ENCODE peak calls at places on chromosomes 13 and 19, in six cellular contexts. One of them, this sample, is unnamed.

GRCh38 chr19:54133957-54134590 is 3.5 kb upstream of the CNOT3 start:
- DNase-seq in A172: no peak
- DNase-seq in stimulated activated CD4-positive, alpha-beta T cell treated with anti-CD3 and anti-CD28 coated beads, TNF-alpha, amount 100 ng/mL, for 48 hours: no peak
- DNase-seq in frontal cortex: no peak
- DNase-seq in activated CD4-positive, alpha-beta T cell treated with anti-CD3 and anti-CD28 coated beads for 24 hours: no peak
- DNase-seq in fibroblast of the conjunctiva: no peak
- DNase-seq in this sample: no peak

GRCh38 chr13:60090579-60090978 is 73.1 kb downstream of the DIAPH3 start:
- DNase-seq in frontal cortex: no peak
- DNase-seq in stimulated activated CD4-positive, alpha-beta T cell treated with anti-CD3 and anti-CD28 coated beads, TNF-alpha, amount 100 ng/mL, for 48 hours: no peak
- DNase-seq in activated CD4-positive, alpha-beta T cell treated with anti-CD3 and anti-CD28 coated beads for 24 hours: no peak
- DNase-seq in A172: no peak
- DNase-seq in fibroblast of the conjunctiva: no peak
- DNase-seq in this sample: no peak

GRCh38 chr19:58453743-58454142 is 2.3 kb downstream of the ZNF324B start:
- DNase-seq in A172: no peak
- DNase-seq in stimulated activated CD4-positive, alpha-beta T cell treated with anti-CD3 and anti-CD28 coated beads, TNF-alpha, amount 100 ng/mL, for 48 hours: no peak
- DNase-seq in fibroblast of the conjunctiva: no peak
- DNase-seq in activated CD4-positive, alpha-beta T cell treated with anti-CD3 and anti-CD28 coated beads for 24 hours: no peak
- DNase-seq in frontal cortex: no peak
- DNase-seq in this sample: no peak

GRCh38 chr13:51942189-51942588 is 69.1 kb downstream of the ATP7B start:
- DNase-seq in activated CD4-positive, alpha-beta T cell treated with anti-CD3 and anti-CD28 coated beads for 24 hours: no peak
- DNase-seq in frontal cortex: no peak
- DNase-seq in A172: peak
- DNase-seq in fibroblast of the conjunctiva: no peak
- DNase-seq in stimulated activated CD4-positive, alpha-beta T cell treated with anti-CD3 and anti-CD28 coated beads, TNF-alpha, amount 100 ng/mL, for 48 hours: no peak
- DNase-seq in this sample: no peak

GRCh38 chr19:29379257-29379986 is 146.4 kb upstream of the VSTM2B start:
- DNase-seq in activated CD4-positive, alpha-beta T cell treated with anti-CD3 and anti-CD28 coated beads for 24 hours: no peak
- DNase-seq in stimulated activated CD4-positive, alpha-beta T cell treated with anti-CD3 and anti-CD28 coated beads, TNF-alpha, amount 100 ng/mL, for 48 hours: no peak
- DNase-seq in fibroblast of the conjunctiva: no peak
- DNase-seq in frontal cortex: no peak
- DNase-seq in A172: no peak
- DNase-seq in this sample: no peak

GRCh38 chr13:92574499-92574898 is 652.1 kb upstream of the GPC6 start:
- DNase-seq in activated CD4-positive, alpha-beta T cell treated with anti-CD3 and anti-CD28 coated beads for 24 hours: no peak
- DNase-seq in fibroblast of the conjunctiva: no peak
- DNase-seq in stimulated activated CD4-positive, alpha-beta T cell treated with anti-CD3 and anti-CD28 coated beads, TNF-alpha, amount 100 ng/mL, for 48 hours: no peak
- DNase-seq in A172: no peak
- DNase-seq in frontal cortex: no peak
- DNase-seq in this sample: no peak

GRCh38 chr19:2059422-2060201 is 8.6 kb upstream of the MKNK2 start:
- DNase-seq in fibroblast of the conjunctiva: peak
- DNase-seq in stimulated activated CD4-positive, alpha-beta T cell treated with anti-CD3 and anti-CD28 coated beads, TNF-alpha, amount 100 ng/mL, for 48 hours: no peak
- DNase-seq in activated CD4-positive, alpha-beta T cell treated with anti-CD3 and anti-CD28 coated beads for 24 hours: no peak
- DNase-seq in frontal cortex: no peak
- DNase-seq in A172: peak
- DNase-seq in this sample: peak

GRCh38 chr19:19034204-19034624 is 811 bp downstream of the ARMC6 start:
- DNase-seq in fibroblast of the conjunctiva: peak
- DNase-seq in A172: peak
- DNase-seq in activated CD4-positive, alpha-beta T cell treated with anti-CD3 and anti-CD28 coated beads for 24 hours: peak
- DNase-seq in stimulated activated CD4-positive, alpha-beta T cell treated with anti-CD3 and anti-CD28 coated beads, TNF-alpha, amount 100 ng/mL, for 48 hours: peak
- DNase-seq in frontal cortex: peak
- DNase-seq in this sample: peak

GRCh38 chr19:17289489-17289888 is 7.8 kb downstream of the ANKLE1 start:
- DNase-seq in fibroblast of the conjunctiva: peak
- DNase-seq in frontal cortex: no peak
- DNase-seq in A172: peak
- DNase-seq in stimulated activated CD4-positive, alpha-beta T cell treated with anti-CD3 and anti-CD28 coated beads, TNF-alpha, amount 100 ng/mL, for 48 hours: peak
- DNase-seq in activated CD4-positive, alpha-beta T cell treated with anti-CD3 and anti-CD28 coated beads for 24 hours: no peak
- DNase-seq in this sample: peak

GRCh38 chr19:29687244-29687896 is 22.1 kb downstream of the PLEKHF1 start:
- DNase-seq in activated CD4-positive, alpha-beta T cell treated with anti-CD3 and anti-CD28 coated beads for 24 hours: peak
- DNase-seq in stimulated activated CD4-positive, alpha-beta T cell treated with anti-CD3 and anti-CD28 coated beads, TNF-alpha, amount 100 ng/mL, for 48 hours: peak
- DNase-seq in A172: peak
- DNase-seq in frontal cortex: no peak
- DNase-seq in fibroblast of the conjunctiva: peak
- DNase-seq in this sample: peak

GRCh38 chr19:44714597-44715169 is 15.7 kb downstream of the CEACAM16 start:
- DNase-seq in frontal cortex: no peak
- DNase-seq in activated CD4-positive, alpha-beta T cell treated with anti-CD3 and anti-CD28 coated beads for 24 hours: no peak
- DNase-seq in stimulated activated CD4-positive, alpha-beta T cell treated with anti-CD3 and anti-CD28 coated beads, TNF-alpha, amount 100 ng/mL, for 48 hours: no peak
- DNase-seq in A172: no peak
- DNase-seq in fibroblast of the conjunctiva: no peak
- DNase-seq in this sample: no peak

GRCh38 chr19:47726467-47726866 is 13.2 kb downstream of the EHD2 start:
- DNase-seq in activated CD4-positive, alpha-beta T cell treated with anti-CD3 and anti-CD28 coated beads for 24 hours: no peak
- DNase-seq in A172: peak
- DNase-seq in fibroblast of the conjunctiva: peak
- DNase-seq in frontal cortex: no peak
- DNase-seq in stimulated activated CD4-positive, alpha-beta T cell treated with anti-CD3 and anti-CD28 coated beads, TNF-alpha, amount 100 ng/mL, for 48 hours: no peak
- DNase-seq in this sample: peak

GRCh38 chr13:24199016-24199415 is 38.5 kb downstream of the SPATA13 start:
- DNase-seq in stimulated activated CD4-positive, alpha-beta T cell treated with anti-CD3 and anti-CD28 coated beads, TNF-alpha, amount 100 ng/mL, for 48 hours: no peak
- DNase-seq in A172: no peak
- DNase-seq in activated CD4-positive, alpha-beta T cell treated with anti-CD3 and anti-CD28 coated beads for 24 hours: no peak
- DNase-seq in frontal cortex: no peak
- DNase-seq in fibroblast of the conjunctiva: no peak
- DNase-seq in this sample: no peak

GRCh38 chr19:13823256-13823655 is 28.0 kb downstream of the ZSWIM4 start:
- DNase-seq in A172: no peak
- DNase-seq in activated CD4-positive, alpha-beta T cell treated with anti-CD3 and anti-CD28 coated beads for 24 hours: no peak
- DNase-seq in stimulated activated CD4-positive, alpha-beta T cell treated with anti-CD3 and anti-CD28 coated beads, TNF-alpha, amount 100 ng/mL, for 48 hours: no peak
- DNase-seq in fibroblast of the conjunctiva: no peak
- DNase-seq in frontal cortex: no peak
- DNase-seq in this sample: no peak

GRCh38 chr13:30020726-30021312 is 170.4 kb upstream of the UBL3 start:
- DNase-seq in activated CD4-positive, alpha-beta T cell treated with anti-CD3 and anti-CD28 coated beads for 24 hours: no peak
- DNase-seq in frontal cortex: no peak
- DNase-seq in A172: peak
- DNase-seq in fibroblast of the conjunctiva: no peak
- DNase-seq in stimulated activated CD4-positive, alpha-beta T cell treated with anti-CD3 and anti-CD28 coated beads, TNF-alpha, amount 100 ng/mL, for 48 hours: no peak
- DNase-seq in this sample: no peak

GRCh38 chr19:14059093-14059480 is 2.8 kb downstream of the PALM3 start:
- DNase-seq in fibroblast of the conjunctiva: no peak
- DNase-seq in activated CD4-positive, alpha-beta T cell treated with anti-CD3 and anti-CD28 coated beads for 24 hours: no peak
- DNase-seq in frontal cortex: no peak
- DNase-seq in A172: no peak
- DNase-seq in stimulated activated CD4-positive, alpha-beta T cell treated with anti-CD3 and anti-CD28 coated beads, TNF-alpha, amount 100 ng/mL, for 48 hours: no peak
- DNase-seq in this sample: no peak

GRCh38 chr13:29924482-29924884 is 74.1 kb upstream of the UBL3 start:
- DNase-seq in stimulated activated CD4-positive, alpha-beta T cell treated with anti-CD3 and anti-CD28 coated beads, TNF-alpha, amount 100 ng/mL, for 48 hours: no peak
- DNase-seq in A172: peak
- DNase-seq in activated CD4-positive, alpha-beta T cell treated with anti-CD3 and anti-CD28 coated beads for 24 hours: no peak
- DNase-seq in frontal cortex: no peak
- DNase-seq in fibroblast of the conjunctiva: no peak
- DNase-seq in this sample: peak

GRCh38 chr13:27053235-27053884 is 118.3 kb downstream of the USP12 start:
- DNase-seq in frontal cortex: no peak
- DNase-seq in fibroblast of the conjunctiva: no peak
- DNase-seq in activated CD4-positive, alpha-beta T cell treated with anti-CD3 and anti-CD28 coated beads for 24 hours: no peak
- DNase-seq in stimulated activated CD4-positive, alpha-beta T cell treated with anti-CD3 and anti-CD28 coated beads, TNF-alpha, amount 100 ng/mL, for 48 hours: no peak
- DNase-seq in A172: peak
- DNase-seq in this sample: peak

GRCh38 chr13:39461685-39462266 is 141.2 kb downstream of the LHFPL6 start:
- DNase-seq in stimulated activated CD4-positive, alpha-beta T cell treated with anti-CD3 and anti-CD28 coated beads, TNF-alpha, amount 100 ng/mL, for 48 hours: no peak
- DNase-seq in A172: no peak
- DNase-seq in fibroblast of the conjunctiva: no peak
- DNase-seq in frontal cortex: no peak
- DNase-seq in activated CD4-positive, alpha-beta T cell treated with anti-CD3 and anti-CD28 coated beads for 24 hours: no peak
- DNase-seq in this sample: no peak

GRCh38 chr19:6219592-6220290 is 60.0 kb downstream of the MLLT1 start:
- DNase-seq in frontal cortex: no peak
- DNase-seq in fibroblast of the conjunctiva: no peak
- DNase-seq in activated CD4-positive, alpha-beta T cell treated with anti-CD3 and anti-CD28 coated beads for 24 hours: no peak
- DNase-seq in stimulated activated CD4-positive, alpha-beta T cell treated with anti-CD3 and anti-CD28 coated beads, TNF-alpha, amount 100 ng/mL, for 48 hours: no peak
- DNase-seq in A172: no peak
- DNase-seq in this sample: no peak

GRCh38 chr19:39084732-39085080 is 538 bp downstream of the ACP7 start:
- DNase-seq in stimulated activated CD4-positive, alpha-beta T cell treated with anti-CD3 and anti-CD28 coated beads, TNF-alpha, amount 100 ng/mL, for 48 hours: no peak
- DNase-seq in activated CD4-positive, alpha-beta T cell treated with anti-CD3 and anti-CD28 coated beads for 24 hours: no peak
- DNase-seq in fibroblast of the conjunctiva: no peak
- DNase-seq in A172: no peak
- DNase-seq in frontal cortex: no peak
- DNase-seq in this sample: no peak

GRCh38 chr13:99342723-99343315 is 35.6 kb upstream of the GPR183 start:
- DNase-seq in stimulated activated CD4-positive, alpha-beta T cell treated with anti-CD3 and anti-CD28 coated beads, TNF-alpha, amount 100 ng/mL, for 48 hours: no peak
- DNase-seq in A172: no peak
- DNase-seq in activated CD4-positive, alpha-beta T cell treated with anti-CD3 and anti-CD28 coated beads for 24 hours: no peak
- DNase-seq in fibroblast of the conjunctiva: no peak
- DNase-seq in frontal cortex: no peak
- DNase-seq in this sample: no peak

GRCh38 chr13:31952641-31953380 is 78.8 kb upstream of the FRY start:
- DNase-seq in fibroblast of the conjunctiva: no peak
- DNase-seq in activated CD4-positive, alpha-beta T cell treated with anti-CD3 and anti-CD28 coated beads for 24 hours: no peak
- DNase-seq in A172: no peak
- DNase-seq in frontal cortex: no peak
- DNase-seq in stimulated activated CD4-positive, alpha-beta T cell treated with anti-CD3 and anti-CD28 coated beads, TNF-alpha, amount 100 ng/mL, for 48 hours: no peak
- DNase-seq in this sample: no peak

GRCh38 chr19:49114630-49115363 is 627 bp downstream of the LIN7B start:
- DNase-seq in fibroblast of the conjunctiva: no peak
- DNase-seq in frontal cortex: peak
- DNase-seq in stimulated activated CD4-positive, alpha-beta T cell treated with anti-CD3 and anti-CD28 coated beads, TNF-alpha, amount 100 ng/mL, for 48 hours: peak
- DNase-seq in A172: no peak
- DNase-seq in activated CD4-positive, alpha-beta T cell treated with anti-CD3 and anti-CD28 coated beads for 24 hours: peak
- DNase-seq in this sample: peak

GRCh38 chr19:41376998-41377365 is 649 bp downstream of the TMEM91 start:
- DNase-seq in A172: no peak
- DNase-seq in activated CD4-positive, alpha-beta T cell treated with anti-CD3 and anti-CD28 coated beads for 24 hours: no peak
- DNase-seq in stimulated activated CD4-positive, alpha-beta T cell treated with anti-CD3 and anti-CD28 coated beads, TNF-alpha, amount 100 ng/mL, for 48 hours: no peak
- DNase-seq in fibroblast of the conjunctiva: no peak
- DNase-seq in frontal cortex: no peak
- DNase-seq in this sample: peak

GRCh38 chr19:40433391-40434216 is 7.8 kb upstream of the SERTAD1 start:
- DNase-seq in A172: peak
- DNase-seq in stimulated activated CD4-positive, alpha-beta T cell treated with anti-CD3 and anti-CD28 coated beads, TNF-alpha, amount 100 ng/mL, for 48 hours: no peak
- DNase-seq in fibroblast of the conjunctiva: peak
- DNase-seq in activated CD4-positive, alpha-beta T cell treated with anti-CD3 and anti-CD28 coated beads for 24 hours: no peak
- DNase-seq in frontal cortex: peak
- DNase-seq in this sample: peak

GRCh38 chr13:95652244-95652764 is 7.8 kb upstream of the DZIP1 start:
- DNase-seq in fibroblast of the conjunctiva: no peak
- DNase-seq in frontal cortex: no peak
- DNase-seq in A172: no peak
- DNase-seq in activated CD4-positive, alpha-beta T cell treated with anti-CD3 and anti-CD28 coated beads for 24 hours: no peak
- DNase-seq in stimulated activated CD4-positive, alpha-beta T cell treated with anti-CD3 and anti-CD28 coated beads, TNF-alpha, amount 100 ng/mL, for 48 hours: no peak
- DNase-seq in this sample: no peak

GRCh38 chr13:46756977-46757376 is 40.0 kb downstream of the ESD start:
- DNase-seq in activated CD4-positive, alpha-beta T cell treated with anti-CD3 and anti-CD28 coated beads for 24 hours: no peak
- DNase-seq in frontal cortex: no peak
- DNase-seq in stimulated activated CD4-positive, alpha-beta T cell treated with anti-CD3 and anti-CD28 coated beads, TNF-alpha, amount 100 ng/mL, for 48 hours: no peak
- DNase-seq in A172: no peak
- DNase-seq in fibroblast of the conjunctiva: no peak
- DNase-seq in this sample: no peak

GRCh38 chr13:113731192-113732175 is 27.5 kb upstream of the TMEM255B start:
- DNase-seq in stimulated activated CD4-positive, alpha-beta T cell treated with anti-CD3 and anti-CD28 coated beads, TNF-alpha, amount 100 ng/mL, for 48 hours: no peak
- DNase-seq in A172: no peak
- DNase-seq in fibroblast of the conjunctiva: no peak
- DNase-seq in frontal cortex: no peak
- DNase-seq in activated CD4-positive, alpha-beta T cell treated with anti-CD3 and anti-CD28 coated beads for 24 hours: no peak
- DNase-seq in this sample: no peak

GRCh38 chr13:92187378-92187989 is 789.1 kb downstream of the GPC5 start:
- DNase-seq in frontal cortex: no peak
- DNase-seq in A172: peak
- DNase-seq in fibroblast of the conjunctiva: no peak
- DNase-seq in activated CD4-positive, alpha-beta T cell treated with anti-CD3 and anti-CD28 coated beads for 24 hours: no peak
- DNase-seq in stimulated activated CD4-positive, alpha-beta T cell treated with anti-CD3 and anti-CD28 coated beads, TNF-alpha, amount 100 ng/mL, for 48 hours: no peak
- DNase-seq in this sample: peak

GRCh38 chr13:90184355-90184754 is 1163.1 kb upstream of the MIR17HG start:
- DNase-seq in fibroblast of the conjunctiva: no peak
- DNase-seq in frontal cortex: no peak
- DNase-seq in activated CD4-positive, alpha-beta T cell treated with anti-CD3 and anti-CD28 coated beads for 24 hours: no peak
- DNase-seq in A172: no peak
- DNase-seq in stimulated activated CD4-positive, alpha-beta T cell treated with anti-CD3 and anti-CD28 coated beads, TNF-alpha, amount 100 ng/mL, for 48 hours: no peak
- DNase-seq in this sample: no peak

GRCh38 chr19:34254552-34255432 is at the start of gene GARRE1:
- DNase-seq in activated CD4-positive, alpha-beta T cell treated with anti-CD3 and anti-CD28 coated beads for 24 hours: peak
- DNase-seq in stimulated activated CD4-positive, alpha-beta T cell treated with anti-CD3 and anti-CD28 coated beads, TNF-alpha, amount 100 ng/mL, for 48 hours: peak
- DNase-seq in frontal cortex: peak
- DNase-seq in fibroblast of the conjunctiva: no peak
- DNase-seq in A172: no peak
- DNase-seq in this sample: peak

GRCh38 chr19:38654478-38655079 is 7.1 kb downstream of the ACTN4 start:
- DNase-seq in frontal cortex: no peak
- DNase-seq in activated CD4-positive, alpha-beta T cell treated with anti-CD3 and anti-CD28 coated beads for 24 hours: no peak
- DNase-seq in A172: peak
- DNase-seq in stimulated activated CD4-positive, alpha-beta T cell treated with anti-CD3 and anti-CD28 coated beads, TNF-alpha, amount 100 ng/mL, for 48 hours: no peak
- DNase-seq in fibroblast of the conjunctiva: no peak
- DNase-seq in this sample: no peak

GRCh38 chr13:111462221-111462764 is 141.9 kb downstream of the TEX29 start:
- DNase-seq in frontal cortex: no peak
- DNase-seq in fibroblast of the conjunctiva: no peak
- DNase-seq in activated CD4-positive, alpha-beta T cell treated with anti-CD3 and anti-CD28 coated beads for 24 hours: no peak
- DNase-seq in A172: no peak
- DNase-seq in stimulated activated CD4-positive, alpha-beta T cell treated with anti-CD3 and anti-CD28 coated beads, TNF-alpha, amount 100 ng/mL, for 48 hours: no peak
- DNase-seq in this sample: no peak

GRCh38 chr13:71808708-71809107 is 58.3 kb downstream of the DACH1 start:
- DNase-seq in stimulated activated CD4-positive, alpha-beta T cell treated with anti-CD3 and anti-CD28 coated beads, TNF-alpha, amount 100 ng/mL, for 48 hours: no peak
- DNase-seq in frontal cortex: no peak
- DNase-seq in activated CD4-positive, alpha-beta T cell treated with anti-CD3 and anti-CD28 coated beads for 24 hours: no peak
- DNase-seq in fibroblast of the conjunctiva: no peak
- DNase-seq in A172: no peak
- DNase-seq in this sample: no peak

This sample was measured in Daoy.